ENCODE peak calls at places on chromosome 18, in eight cellular contexts. One of them, this sample, is unnamed.

GRCh38 chr18:49966090-49966489 is 152.8 kb upstream of the ACAA2 start:
- DNase-seq in IMR-90: no peak
- DNase-seq in cardiac muscle cell: no peak
- DNase-seq in CD8-positive, alpha-beta T cell: no peak
- DNase-seq in AG09309: no peak
- DNase-seq in astrocyte of the spinal cord: no peak
- DNase-seq in heart left ventricle: no peak
- DNase-seq in HL-60: no peak
- DNase-seq in this sample: no peak

GRCh38 chr18:40902436-40902835 is 1052.6 kb upstream of the PIK3C3 start:
- DNase-seq in astrocyte of the spinal cord: no peak
- DNase-seq in HL-60: no peak
- DNase-seq in IMR-90: no peak
- DNase-seq in AG09309: no peak
- DNase-seq in heart left ventricle: no peak
- DNase-seq in cardiac muscle cell: no peak
- DNase-seq in CD8-positive, alpha-beta T cell: no peak
- DNase-seq in this sample: no peak

GRCh38 chr18:26940744-26941398 is 75.4 kb upstream of the AQP4 start:
- DNase-seq in AG09309: no peak
- DNase-seq in CD8-positive, alpha-beta T cell: no peak
- DNase-seq in astrocyte of the spinal cord: no peak
- DNase-seq in cardiac muscle cell: no peak
- DNase-seq in IMR-90: no peak
- DNase-seq in HL-60: no peak
- DNase-seq in heart left ventricle: no peak
- DNase-seq in this sample: no peak

GRCh38 chr18:12011962-12012549 is 30.7 kb downstream of the IMPA2 start:
- DNase-seq in heart left ventricle: no peak
- DNase-seq in CD8-positive, alpha-beta T cell: no peak
- DNase-seq in AG09309: no peak
- DNase-seq in HL-60: no peak
- DNase-seq in cardiac muscle cell: no peak
- DNase-seq in IMR-90: peak
- DNase-seq in astrocyte of the spinal cord: peak
- DNase-seq in this sample: no peak

GRCh38 chr18:10406172-10406663 is 48.2 kb upstream of the APCDD1 start:
- DNase-seq in HL-60: no peak
- DNase-seq in CD8-positive, alpha-beta T cell: no peak
- DNase-seq in cardiac muscle cell: no peak
- DNase-seq in AG09309: no peak
- DNase-seq in heart left ventricle: no peak
- DNase-seq in IMR-90: no peak
- DNase-seq in astrocyte of the spinal cord: no peak
- DNase-seq in this sample: no peak

GRCh38 chr18:60017371-60017770 is 117.6 kb downstream of the PMAIP1 start:
- DNase-seq in HL-60: no peak
- DNase-seq in astrocyte of the spinal cord: no peak
- DNase-seq in AG09309: no peak
- DNase-seq in CD8-positive, alpha-beta T cell: no peak
- DNase-seq in cardiac muscle cell: no peak
- DNase-seq in IMR-90: no peak
- DNase-seq in heart left ventricle: no peak
- DNase-seq in this sample: no peak

GRCh38 chr18:10490401-10491289 is 35.2 kb upstream of the NAPG start:
- DNase-seq in heart left ventricle: peak
- DNase-seq in HL-60: peak
- DNase-seq in AG09309: no peak
- DNase-seq in CD8-positive, alpha-beta T cell: peak
- DNase-seq in astrocyte of the spinal cord: no peak
- DNase-seq in IMR-90: no peak
- DNase-seq in cardiac muscle cell: no peak
- DNase-seq in this sample: no peak

GRCh38 chr18:54888378-54888777 is 60.1 kb downstream of the RAB27B start:
- DNase-seq in CD8-positive, alpha-beta T cell: no peak
- DNase-seq in HL-60: no peak
- DNase-seq in heart left ventricle: no peak
- DNase-seq in IMR-90: no peak
- DNase-seq in astrocyte of the spinal cord: no peak
- DNase-seq in cardiac muscle cell: no peak
- DNase-seq in AG09309: no peak
- DNase-seq in this sample: no peak

GRCh38 chr18:50817898-50818250 is 1.9 kb downstream of the MRO start:
- DNase-seq in AG09309: peak
- DNase-seq in cardiac muscle cell: peak
- DNase-seq in astrocyte of the spinal cord: peak
- DNase-seq in heart left ventricle: no peak
- DNase-seq in IMR-90: peak
- DNase-seq in CD8-positive, alpha-beta T cell: no peak
- DNase-seq in HL-60: no peak
- DNase-seq in this sample: no peak

DNA sequence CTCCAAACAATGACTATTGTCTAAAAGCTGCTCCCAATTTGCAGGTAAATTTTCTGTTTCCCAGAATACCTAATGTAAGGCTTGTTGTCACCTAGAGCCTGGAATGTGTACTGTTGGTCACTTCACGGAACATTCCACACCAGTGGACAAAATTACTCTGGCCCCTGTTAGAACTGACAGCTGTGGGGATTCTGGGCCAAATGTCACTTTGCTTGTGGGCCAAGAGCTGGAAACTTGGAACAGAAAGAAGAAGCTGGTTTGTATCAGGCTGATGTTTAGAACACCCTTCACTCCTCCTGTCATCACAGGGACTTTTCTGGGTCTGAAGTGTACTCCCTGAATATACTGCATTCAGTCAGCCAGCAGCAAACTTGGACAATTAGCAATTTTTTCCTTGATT is 495.6 kb upstream of the SYT4 start:
- DNase-seq in CD8-positive, alpha-beta T cell: no peak
- DNase-seq in AG09309: no peak
- DNase-seq in astrocyte of the spinal cord: no peak
- DNase-seq in heart left ventricle: peak
- DNase-seq in IMR-90: no peak
- DNase-seq in HL-60: no peak
- DNase-seq in cardiac muscle cell: peak
- DNase-seq in this sample: no peak
- TF ChIP-seq CTCF in CD8-positive, alpha-beta T cell: no peak
- TF ChIP-seq CTCF in AG09309: no peak
- TF ChIP-seq CTCF in astrocyte of the spinal cord: no peak
- TF ChIP-seq CTCF in heart left ventricle: no peak
- TF ChIP-seq CTCF in IMR-90: no peak
- TF ChIP-seq CTCF in HL-60: no peak
- TF ChIP-seq CTCF in cardiac muscle cell: no peak
- TF ChIP-seq CTCF in this sample: no peak

GRCh38 chr18:78757014-78757413 is 222.6 kb upstream of the SALL3 start:
- DNase-seq in HL-60: no peak
- DNase-seq in astrocyte of the spinal cord: no peak
- DNase-seq in heart left ventricle: peak
- DNase-seq in CD8-positive, alpha-beta T cell: no peak
- DNase-seq in IMR-90: no peak
- DNase-seq in AG09309: no peak
- DNase-seq in cardiac muscle cell: no peak
- DNase-seq in this sample: no peak

GRCh38 chr18:78753240-78753639 is 226.4 kb upstream of the SALL3 start:
- DNase-seq in AG09309: no peak
- DNase-seq in CD8-positive, alpha-beta T cell: no peak
- DNase-seq in IMR-90: no peak
- DNase-seq in heart left ventricle: peak
- DNase-seq in HL-60: no peak
- DNase-seq in cardiac muscle cell: no peak
- DNase-seq in astrocyte of the spinal cord: no peak
- DNase-seq in this sample: peak

GRCh38 chr18:78758496-78758895 is 221.1 kb upstream of the SALL3 start:
- DNase-seq in IMR-90: no peak
- DNase-seq in astrocyte of the spinal cord: no peak
- DNase-seq in AG09309: no peak
- DNase-seq in CD8-positive, alpha-beta T cell: no peak
- DNase-seq in heart left ventricle: peak
- DNase-seq in cardiac muscle cell: no peak
- DNase-seq in HL-60: no peak
- DNase-seq in this sample: peak

GRCh38 chr18:78751664-78752063 is 228.0 kb upstream of the SALL3 start:
- DNase-seq in cardiac muscle cell: no peak
- DNase-seq in astrocyte of the spinal cord: no peak
- DNase-seq in heart left ventricle: peak
- DNase-seq in AG09309: no peak
- DNase-seq in CD8-positive, alpha-beta T cell: no peak
- DNase-seq in IMR-90: no peak
- DNase-seq in HL-60: no peak
- DNase-seq in this sample: peak

GRCh38 chr18:78754311-78755043 is 225.1 kb upstream of the SALL3 start:
- DNase-seq in CD8-positive, alpha-beta T cell: no peak
- DNase-seq in HL-60: no peak
- DNase-seq in cardiac muscle cell: no peak
- DNase-seq in AG09309: no peak
- DNase-seq in IMR-90: no peak
- DNase-seq in heart left ventricle: peak
- DNase-seq in astrocyte of the spinal cord: no peak
- DNase-seq in this sample: peak
- TF ChIP-seq CTCF in CD8-positive, alpha-beta T cell: no peak
- TF ChIP-seq CTCF in HL-60: no peak
- TF ChIP-seq CTCF in cardiac muscle cell: no peak
- TF ChIP-seq CTCF in AG09309: no peak
- TF ChIP-seq CTCF in IMR-90: no peak
- TF ChIP-seq CTCF in heart left ventricle: no peak
- TF ChIP-seq CTCF in astrocyte of the spinal cord: no peak
- TF ChIP-seq CTCF in this sample: no peak

DNA sequence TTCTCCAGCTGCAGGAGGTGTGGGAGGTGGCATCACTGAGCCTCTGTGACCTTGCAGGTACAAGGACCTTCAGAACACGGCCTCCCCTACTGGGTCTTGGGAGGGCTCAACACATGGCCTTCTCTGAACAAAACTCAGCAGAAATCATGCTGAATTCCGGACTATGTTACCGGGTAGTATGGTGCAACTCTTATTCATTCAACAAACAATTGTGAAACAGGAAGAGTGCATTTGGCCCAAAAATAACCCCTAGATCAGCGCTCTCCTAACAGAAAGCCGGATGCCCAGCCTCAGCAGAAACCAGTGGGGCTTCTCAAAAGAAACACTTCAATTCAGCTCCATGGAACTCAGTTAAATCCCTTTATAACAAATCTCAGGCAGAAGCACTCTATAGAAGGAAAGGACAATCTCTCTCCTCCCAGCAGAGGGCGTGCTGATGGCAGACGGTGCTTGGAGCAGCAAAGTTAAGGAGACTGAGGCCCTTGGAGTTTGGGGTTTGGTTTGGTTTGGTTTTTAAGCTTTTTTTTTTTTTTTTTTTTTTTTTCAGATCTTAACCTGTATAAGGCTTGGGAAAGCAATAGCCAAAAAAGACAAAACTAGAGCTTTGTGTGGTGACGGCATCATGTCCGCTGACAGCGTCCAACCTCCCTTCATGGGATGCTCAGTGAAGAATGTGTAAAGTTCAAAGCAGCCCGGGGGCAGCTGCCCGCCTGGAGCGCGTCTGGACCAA is 104.2 kb upstream of the SALL3 start:
- DNase-seq in astrocyte of the spinal cord: no peak
- DNase-seq in HL-60: peak
- DNase-seq in IMR-90: no peak
- DNase-seq in AG09309: no peak
- DNase-seq in cardiac muscle cell: peak
- DNase-seq in CD8-positive, alpha-beta T cell: no peak
- DNase-seq in heart left ventricle: no peak
- DNase-seq in this sample: no peak
- TF ChIP-seq CTCF in astrocyte of the spinal cord: peak
- TF ChIP-seq CTCF in HL-60: peak
- TF ChIP-seq CTCF in IMR-90: no peak
- TF ChIP-seq CTCF in AG09309: peak
- TF ChIP-seq CTCF in cardiac muscle cell: peak
- TF ChIP-seq CTCF in CD8-positive, alpha-beta T cell: peak
- TF ChIP-seq CTCF in heart left ventricle: peak
- TF ChIP-seq CTCF in this sample: peak

DNA sequence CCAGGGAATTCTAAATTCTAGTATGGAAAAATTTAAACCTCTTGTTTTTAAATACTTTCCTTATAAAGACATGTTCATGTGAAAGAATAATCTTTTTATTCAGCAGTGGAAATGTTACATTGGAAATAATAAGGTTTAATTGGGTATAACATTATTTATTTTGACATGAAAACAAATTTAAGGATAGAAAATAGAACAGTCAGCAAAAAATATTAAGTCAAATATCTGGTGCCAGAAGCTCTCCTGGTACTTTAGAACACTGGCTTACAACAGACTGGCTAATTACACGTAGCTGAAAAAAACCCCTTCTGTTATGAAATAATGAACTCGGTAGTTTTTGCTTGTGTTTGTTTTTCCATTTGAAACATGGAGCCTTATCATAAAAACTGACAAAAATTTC is 447.9 kb downstream of the DSEL start:
- DNase-seq in CD8-positive, alpha-beta T cell: no peak
- DNase-seq in heart left ventricle: no peak
- DNase-seq in HL-60: no peak
- DNase-seq in cardiac muscle cell: no peak
- DNase-seq in IMR-90: no peak
- DNase-seq in astrocyte of the spinal cord: no peak
- DNase-seq in AG09309: no peak
- DNase-seq in this sample: no peak
- TF ChIP-seq CTCF in CD8-positive, alpha-beta T cell: no peak
- TF ChIP-seq CTCF in heart left ventricle: no peak
- TF ChIP-seq CTCF in HL-60: no peak
- TF ChIP-seq CTCF in cardiac muscle cell: no peak
- TF ChIP-seq CTCF in IMR-90: no peak
- TF ChIP-seq CTCF in astrocyte of the spinal cord: no peak
- TF ChIP-seq CTCF in AG09309: no peak
- TF ChIP-seq CTCF in this sample: no peak

GRCh38 chr18:77133920-77134496 is 1.4 kb upstream of the MBP start:
- DNase-seq in heart left ventricle: peak
- DNase-seq in astrocyte of the spinal cord: no peak
- DNase-seq in HL-60: peak
- DNase-seq in cardiac muscle cell: no peak
- DNase-seq in AG09309: no peak
- DNase-seq in IMR-90: no peak
- DNase-seq in CD8-positive, alpha-beta T cell: no peak
- DNase-seq in this sample: peak
- TF ChIP-seq CTCF in heart left ventricle: no peak
- TF ChIP-seq CTCF in astrocyte of the spinal cord: no peak
- TF ChIP-seq CTCF in HL-60: peak
- TF ChIP-seq CTCF in cardiac muscle cell: no peak
- TF ChIP-seq CTCF in AG09309: no peak
- TF ChIP-seq CTCF in IMR-90: no peak
- TF ChIP-seq CTCF in CD8-positive, alpha-beta T cell: no peak
- TF ChIP-seq CTCF in this sample: no peak

This sample was measured in type B pancreatic cell.